ENCODE peak calls at places on chromosome 10, in ten cellular contexts. U, A, E, O, R, D, J, M, K and I are unnamed samples.

GRCh38 chr10:491667-492424 is 197.6 kb downstream of the DIP2C start:
- DNase-seq in U (no peak), A (no peak), E (peak), O (no peak), R (no peak), D (no peak), J (no peak), M (no peak), K (no peak), I (no peak)

GRCh38 chr10:46292573-46293023 is 5.8 kb downstream of the ANTXRL start:
- DNase-seq in U (no peak), A (no peak), E (no peak), O (no peak), R (peak), D (no peak), J (no peak), M (no peak), K (no peak), I (no peak)

GRCh38 chr10:48700493-48700892 is 15.8 kb downstream of the WDFY4 start:
- DNase-seq in U (no peak), A (no peak), E (no peak), O (no peak), R (no peak), D (no peak), J (no peak), M (no peak), K (no peak), I (no peak)

GRCh38 chr10:29585488-29585976 is 49.2 kb downstream of the SVIL start:
- DNase-seq in U (no peak), A (no peak), E (no peak), O (peak), R (no peak), D (no peak), J (peak), M (peak), K (no peak), I (no peak)

GRCh38 chr10:43209651-43210141 is 57.2 kb downstream of the RASGEF1A start:
- DNase-seq in U (no peak), A (no peak), E (peak), O (no peak), R (no peak), D (peak), J (peak), M (no peak), K (no peak), I (no peak)

GRCh38 chr10:52216852-52217251 is 97.2 kb upstream of the DKK1 start:
- DNase-seq in U (no peak), A (peak), E (no peak), O (peak), R (no peak), D (no peak), J (no peak), M (no peak), K (peak), I (no peak)

GRCh38 chr10:30387646-30388243 is 38.7 kb upstream of the MTPAP start:
- DNase-seq in U (no peak), A (no peak), E (no peak), O (peak), R (no peak), D (no peak), J (no peak), M (no peak), K (no peak), I (no peak)

GRCh38 chr10:20276127-20276979 is 460.1 kb downstream of the PLXDC2 start:
- DNase-seq in U (no peak), A (no peak), E (no peak), O (no peak), R (no peak), D (no peak), J (no peak), M (peak), K (no peak), I (no peak)

GRCh38 chr10:123891147-123892011 is at the start of gene CPXM2:
- DNase-seq in U (no peak), A (no peak), E (no peak), O (no peak), R (no peak), D (no peak), J (peak), M (no peak), K (peak), I (no peak)

GRCh38 chr10:119023553-119023868 is 6.0 kb upstream of the NANOS1 start:
- DNase-seq in U (no peak), A (no peak), E (no peak), O (no peak), R (no peak), D (no peak), J (no peak), M (no peak), K (no peak), I (no peak)

GRCh38 chr10:26860026-26860541 is 674 bp downstream of the ABI1 start:
- DNase-seq in U (peak), A (peak), E (peak), O (peak), R (peak), D (peak), J (peak), M (peak), K (peak), I (peak)

GRCh38 chr10:58698777-58699356 is 186.2 kb downstream of the BICC1 start:
- DNase-seq in U (no peak), A (no peak), E (no peak), O (no peak), R (no peak), D (no peak), J (no peak), M (no peak), K (no peak), I (no peak)

GRCh38 chr10:7968510-7968909 is 86.0 kb upstream of the GATA3 start:
- DNase-seq in U (no peak), A (no peak), E (no peak), O (no peak), R (no peak), D (no peak), J (no peak), M (no peak), K (no peak), I (no peak)

GRCh38 chr10:123266981-123267380 is 112.8 kb downstream of the BUB3 start:
- DNase-seq in U (no peak), A (no peak), E (no peak), O (no peak), R (no peak), D (no peak), J (no peak), M (no peak), K (no peak), I (no peak)